ENCODE peak calls at places on chromosomes 4 and X, in four cellular contexts. M, C, F and I are unnamed samples.

GRCh38 chr4:152956650-152957436 is 20.7 kb downstream of the FHDC1 start:
- DNase-seq in M (no peak), C (no peak), F (no peak), I (no peak)

GRCh38 chr4:152032722-152033131 is 271.9 kb upstream of the GATB start:
- DNase-seq in F (no peak), M (peak), C (no peak), I (peak)

GRCh38 chrX:45761920-45762319 is 561.2 kb upstream of the DIPK2B start:
- DNase-seq in F (no peak), M (no peak), C (no peak), I (no peak)

GRCh38 chr4:4424499-4425115 is 37.7 kb downstream of the NSG1 start:
- DNase-seq in F (no peak), C (no peak), M (no peak), I (no peak)

GRCh38 chr4:69936566-69936965 is 5.7 kb downstream of the CSN1S1 start:
- DNase-seq in M (no peak), F (no peak), C (peak), I (no peak)

GRCh38 chr4:10554694-10555093 is 97.5 kb upstream of the ZNF518B start:
- DNase-seq in C (peak), M (no peak), F (no peak), I (peak)

GRCh38 chr4:124409044-124409443 is 303.5 kb downstream of the ANKRD50 start:
- DNase-seq in C (no peak), M (no peak), F (no peak), I (no peak)

GRCh38 chr4:1261107-1261928 is 12.4 kb upstream of the CTBP1 start:
- DNase-seq in F (no peak), M (no peak), C (no peak), I (peak)

GRCh38 chr4:40850496-40850895 is 100.7 kb downstream of the NSUN7 start:
- DNase-seq in M (no peak), F (no peak), C (no peak), I (no peak)

GRCh38 chr4:168390041-168390440 is 71.5 kb upstream of the DDX60 start:
- DNase-seq in M (no peak), C (no peak), F (no peak), I (no peak)

GRCh38 chrX:40004916-40005289 is 92.9 kb downstream of the BCOR start:
- DNase-seq in M (no peak), F (no peak), C (no peak), I (no peak)

GRCh38 chr4:143386812-143387211 is 50.1 kb downstream of the GAB1 start:
- DNase-seq in C (no peak), F (no peak), M (no peak), I (no peak)

GRCh38 chrX:30786374-30786773 is 102.7 kb downstream of the TAB3 start:
- DNase-seq in F (no peak), C (no peak), M (no peak), I (no peak)

GRCh38 chr4:24932831-24933230 is 20.0 kb upstream of the CCDC149 start:
- DNase-seq in F (no peak), C (no peak), M (no peak), I (no peak)

GRCh38 chr4:172758586-172759340 is 409.8 kb upstream of the GALNT7 start:
- DNase-seq in M (peak), F (no peak), C (peak), I (no peak)

GRCh38 chrX:52353838-52354237 is 15.0 kb upstream of the XAGE2 start:
- DNase-seq in M (no peak), F (no peak), C (no peak), I (no peak)

GRCh38 chr4:151540728-151541437 is 131.9 kb downstream of the FHIP1A start:
- DNase-seq in M (peak), F (no peak), C (peak), I (peak)

GRCh38 chr4:186566068-186566467 is 10.7 kb upstream of the MTNR1A start:
- DNase-seq in F (no peak), M (no peak), C (no peak), I (no peak)

GRCh38 chrX:38583185-38583584 is 21.8 kb downstream of the TSPAN7 start:
- DNase-seq in M (no peak), F (no peak), C (no peak), I (no peak)

GRCh38 chr4:74166823-74167222 is 8.9 kb downstream of the MTHFD2L start:
- DNase-seq in C (no peak), F (no peak), M (no peak), I (no peak)

GRCh38 chr4:87574996-87575395 is 33.3 kb upstream of the DSPP start:
- DNase-seq in M (no peak), F (no peak), C (peak), I (no peak)

GRCh38 chr4:176849076-176849475 is 56.4 kb upstream of the VEGFC start:
- DNase-seq in F (no peak), C (peak), M (no peak), I (no peak)

GRCh38 chrX:111830561-111830960 is 45.4 kb upstream of the TRPC5OS start:
- DNase-seq in M (no peak), C (no peak), F (no peak), I (no peak)

GRCh38 chr4:79661196-79661595 is 253.2 kb upstream of the GK2 start:
- DNase-seq in M (no peak), C (no peak), F (no peak), I (no peak)

GRCh38 chr4:28451346-28451745 is 1590.7 kb downstream of the STIM2 start:
- DNase-seq in C (no peak), F (no peak), M (no peak), I (no peak)

GRCh38 chrX:12548341-12548740 is 242.9 kb upstream of the PRPS2 start:
- DNase-seq in C (no peak), F (no peak), M (no peak), I (no peak)

GRCh38 chrX:37405954-37406353 is 56.8 kb downstream of the PRRG1 start:
- DNase-seq in M (peak), F (no peak), C (no peak), I (no peak)

GRCh38 chr4:122360754-122361153 is 18.1 kb upstream of the ADAD1 start:
- DNase-seq in F (no peak), M (no peak), C (no peak), I (no peak)

GRCh38 chr4:178412455-178412854 is 970.2 kb upstream of the AGA start:
- DNase-seq in C (no peak), F (no peak), M (no peak), I (no peak)

GRCh38 chrX:77622233-77622632 is 163.8 kb downstream of the ATRX start:
- DNase-seq in M (no peak), F (no peak), C (no peak), I (no peak)